ENCODE peak calls at places on chromosomes 3 and 15, in seven cellular contexts. J, O, R, F, X, M and T are unnamed samples.

GRCh38 chr3:186307594-186307993 is 54.4 kb downstream of the DGKG start:
- DNase-seq in J (peak; percentile 59), O (peak; percentile 63), R (peak; percentile 65), F (peak; percentile 41), X (no peak), M (peak; percentile 49), T (peak; percentile 69)

GRCh38 chr15:31782016-31782783 is 248.1 kb upstream of the CHRNA7 start:
- DNase-seq in J (no peak), O (no peak), R (no peak), F (no peak), X (no peak), M (no peak), T (no peak)

GRCh38 chr3:95629802-95630201 is 1184.6 kb upstream of the EPHA6 start:
- DNase-seq in J (no peak), O (no peak), R (no peak), F (no peak), X (peak; percentile 22), M (no peak), T (no peak)

GRCh38 chr15:42608110-42608531 is 32.7 kb downstream of the STARD9 start:
- DNase-seq in J (no peak), O (peak; percentile 45), R (no peak), F (peak; percentile 69), X (no peak), M (peak; percentile 75), T (no peak)

GRCh38 chr3:169060037-169060436 is 603.5 kb downstream of the MECOM start:
- DNase-seq in J (peak; percentile 19), O (no peak), R (no peak), F (no peak), X (no peak), M (no peak), T (peak; percentile 32)

GRCh38 chr3:194682651-194683310 is 2.9 kb upstream of the FAM43A start:
- DNase-seq in J (peak; percentile 97), O (peak; percentile 91), R (peak; percentile 53), F (peak; percentile 74), X (peak; percentile 80), M (peak; percentile 82), T (peak; percentile 91)

GRCh38 chr3:56933803-56934202 is 126.7 kb upstream of the SPATA12 start:
- DNase-seq in J (no peak), O (no peak), R (no peak), F (no peak), X (no peak), M (no peak), T (no peak)

GRCh38 chr3:61573441-61573840 is 12.1 kb downstream of the PTPRG start:
- DNase-seq in J (no peak), O (no peak), R (no peak), F (no peak), X (no peak), M (peak; percentile 45), T (peak; percentile 20)

GRCh38 chr15:78065284-78065872 is 12.1 kb downstream of the TBC1D2B start:
- DNase-seq in J (peak; percentile 20), O (peak; percentile 100), R (no peak), F (peak; percentile 99), X (no peak), M (peak; percentile 99), T (peak; percentile 99)

GRCh38 chr3:194512895-194513601 is 26.2 kb upstream of the ATP13A3 start:
- DNase-seq in J (peak; percentile 16), O (no peak), R (no peak), F (peak; percentile 49), X (no peak), M (peak; percentile 61), T (no peak)

GRCh38 chr3:9216736-9217135 is 32.7 kb downstream of the SRGAP3 start:
- DNase-seq in J (peak; percentile 21), O (no peak), R (no peak), F (peak; percentile 23), X (no peak), M (peak; percentile 35), T (peak; percentile 83)

GRCh38 chr3:77081240-77081661 is 41.4 kb downstream of the ROBO2 start:
- DNase-seq in J (peak; percentile 45), O (no peak), R (no peak), F (peak; percentile 56), X (no peak), M (peak; percentile 65), T (peak; percentile 25)

GRCh38 chr3:120396469-120396868 is 47.3 kb upstream of the LRRC58 start:
- DNase-seq in J (no peak), O (no peak), R (no peak), F (no peak), X (no peak), M (no peak), T (no peak)

GRCh38 chr3:40895109-40895508 is 304.2 kb upstream of the CTNNB1 start:
- DNase-seq in J (peak; percentile 15), O (no peak), R (no peak), F (no peak), X (no peak), M (no peak), T (peak; percentile 2)

GRCh38 chr3:73107788-73108187 is 46.3 kb downstream of the EBLN2 start:
- DNase-seq in J (no peak), O (no peak), R (no peak), F (no peak), X (no peak), M (no peak), T (no peak)
- H3K9ac ChIP-seq in J (no peak overlapping the region), O (no peak overlapping the region), R (no peak overlapping the region), F (no peak overlapping the region), X (no peak overlapping the region), M (no peak overlapping the region), T (no peak overlapping the region)

GRCh38 chr3:116445291-116445841 is at the start of gene LSAMP:
- DNase-seq in J (no peak), O (peak; percentile 60), R (peak; percentile 78), F (peak; percentile 30), X (peak; percentile 76), M (peak; percentile 52), T (peak; percentile 62)
- H3K9ac ChIP-seq in J (no peak within 1 kb of the TSS), O (peak within 1 kb of the TSS; percentile 82), R (peak within 1 kb of the TSS; percentile 95), F (peak within 1 kb of the TSS; percentile 81), X (peak within 1 kb of the TSS; percentile 88), M (no peak within 1 kb of the TSS), T (peak within 1 kb of the TSS; percentile 35)

GRCh38 chr3:113717818-113718217 is 21.4 kb upstream of the USF3 start:
- DNase-seq in J (peak; percentile 28), O (no peak), R (no peak), F (no peak), X (no peak), M (no peak), T (no peak)
- H3K9ac ChIP-seq in J (no peak overlapping the region), O (no peak overlapping the region), R (no peak overlapping the region), F (no peak overlapping the region), X (no peak overlapping the region), M (no peak overlapping the region), T (no peak overlapping the region)

GRCh38 chr3:89326997-89327396 is 219.6 kb downstream of the EPHA3 start:
- DNase-seq in J (no peak), O (no peak), R (no peak), F (no peak), X (no peak), M (no peak), T (no peak)
- H3K9ac ChIP-seq in J (no peak overlapping the region), O (no peak overlapping the region), R (no peak overlapping the region), F (no peak overlapping the region), X (no peak overlapping the region), M (no peak overlapping the region), T (no peak overlapping the region)

DNA sequence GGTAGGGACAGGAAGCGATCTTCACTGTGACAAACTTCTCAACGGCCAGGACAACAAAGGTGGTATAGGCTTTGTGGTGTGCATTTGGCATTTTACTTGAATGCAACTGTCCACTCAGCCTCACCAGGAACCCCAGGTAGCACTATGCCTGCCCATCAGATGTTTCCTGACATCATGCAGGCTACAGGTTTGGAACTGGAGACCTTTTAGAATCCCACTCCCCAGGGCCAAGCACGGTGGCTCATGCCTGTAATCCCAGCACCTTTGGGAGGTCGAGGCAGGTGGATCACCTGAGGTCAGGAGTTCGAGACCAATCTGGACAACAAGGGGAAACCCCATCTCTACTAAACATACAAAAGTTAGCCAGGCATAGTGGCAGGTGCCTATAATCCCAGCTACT is 9.6 kb downstream of the STARD5 start:
- DNase-seq in J (no peak), O (no peak), R (no peak), F (no peak), X (no peak), M (no peak), T (no peak)
- H3K9ac ChIP-seq in J (no peak overlapping the region), O (no peak overlapping the region), R (no peak overlapping the region), F (no peak overlapping the region), X (no peak overlapping the region), M (no peak overlapping the region), T (no peak overlapping the region)

GRCh38 chr15:57606816-57607215 is 15.1 kb downstream of the MYZAP start:
- DNase-seq in J (no peak), O (no peak), R (no peak), F (no peak), X (no peak), M (no peak), T (no peak)

GRCh38 chr15:57611119-57611518 is 19.4 kb downstream of the MYZAP start:
- DNase-seq in J (no peak), O (no peak), R (no peak), F (no peak), X (no peak), M (no peak), T (no peak)

GRCh38 chr15:57607570-57608000 is 15.9 kb downstream of the MYZAP start:
- DNase-seq in J (peak; percentile 94), O (peak; percentile 10), R (no peak), F (peak; percentile 17), X (no peak), M (peak; percentile 42), T (peak; percentile 56)

GRCh38 chr15:57611938-57612337 is 20.2 kb downstream of the MYZAP start:
- DNase-seq in J (peak; percentile 84), O (no peak), R (no peak), F (no peak), X (no peak), M (no peak), T (peak; percentile 44)

DNA sequence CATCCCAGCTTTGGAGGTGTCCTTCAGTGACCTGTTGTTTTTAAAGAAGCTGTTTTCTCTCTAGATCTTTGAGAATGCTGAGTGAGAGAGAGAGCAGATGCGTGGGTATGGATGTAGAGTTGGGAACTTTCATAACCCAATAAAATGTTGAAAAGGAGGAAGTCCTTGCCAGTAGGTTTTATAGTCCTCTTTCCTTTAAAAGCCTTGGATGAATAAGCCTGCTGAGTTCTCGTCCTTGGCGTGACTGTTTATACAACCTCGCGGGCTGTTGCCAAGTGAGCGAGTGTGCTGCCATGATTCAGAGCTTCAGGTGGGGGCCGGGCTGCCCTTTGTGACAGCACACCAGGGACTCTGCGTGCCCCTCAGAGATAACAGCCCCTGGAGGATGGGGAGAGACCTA is 18.4 kb downstream of the MYZAP start:
- DNase-seq in J (peak; percentile 93), O (peak; percentile 19), R (no peak), F (peak; percentile 44), X (no peak), M (peak; percentile 67), T (peak; percentile 84)
- H3K9ac ChIP-seq in J (peak overlapping the region; percentile 60), O (no peak overlapping the region), R (no peak overlapping the region), F (no peak overlapping the region), X (no peak overlapping the region), M (no peak overlapping the region), T (no peak overlapping the region)